ENCODE peak calls at places on chromosomes 12 and 14, in four cellular contexts. V is endodermal cell, N is mesenchymal stem cell, S is endothelial cell of umbilical vein. Z is an unnamed sample.

GRCh38 chr14:68894802-68895201 is 84.3 kb downstream of the ACTN1 start:
- DNase-seq in V (no peak), N (peak; percentile 58), S (peak; percentile 83), Z (no peak)

GRCh38 chr12:110813756-110814155 is 33.0 kb upstream of the CCDC63 start:
- DNase-seq in N (no peak), S (no peak), V (no peak), Z (no peak)

GRCh38 chr12:25960176-25960575 is 1.7 kb downstream of the RASSF8 start:
- DNase-seq in V (peak; percentile 77), N (peak; percentile 46), S (peak; percentile 46), Z (no peak)

GRCh38 chr14:30656190-30656632 is 34.1 kb downstream of the SCFD1 start:
- DNase-seq in V (peak; percentile 71), N (peak; percentile 53), S (peak; percentile 35), Z (no peak)

GRCh38 chr12:50567926-50568325 is 63.1 kb downstream of the DIP2B start:
- DNase-seq in N (peak; percentile 59), V (no peak), S (peak; percentile 28), Z (no peak)

GRCh38 chr14:100609331-100609870 is 22.2 kb upstream of the BEGAIN start:
- DNase-seq in V (peak; percentile 33), N (no peak), S (no peak), Z (no peak)

GRCh38 chr14:104695660-104696000 is 6.2 kb downstream of the INF2 start:
- DNase-seq in V (no peak), S (no peak), N (no peak), Z (no peak)

GRCh38 chr14:23402296-23403138 is 5.6 kb downstream of the MYH6 start:
- DNase-seq in S (no peak), N (no peak), V (peak; percentile 65), Z (no peak)

GRCh38 chr12:91529829-91530228 is 347.2 kb upstream of the DCN start:
- DNase-seq in V (no peak), N (no peak), S (peak; percentile 39), Z (no peak)

GRCh38 chr14:90398841-90399540 is 2.2 kb downstream of the CALM1 start:
- DNase-seq in S (peak; percentile 31), V (no peak), N (no peak), Z (no peak)

GRCh38 chr12:49331360-49332222 is 5.4 kb downstream of the C1QL4 start:
- DNase-seq in N (peak; percentile 86), S (peak; percentile 75), V (peak; percentile 92), Z (no peak)

GRCh38 chr14:24246765-24247212 is 4.4 kb upstream of the TINF2 start:
- DNase-seq in N (peak; percentile 58), S (no peak), V (no peak), Z (no peak)

GRCh38 chr12:12511895-12512674 is 50.6 kb downstream of the DUSP16 start:
- DNase-seq in N (no peak), V (no peak), S (no peak), Z (no peak)

GRCh38 chr12:54680374-54680773 is 32.2 kb upstream of the DCD start:
- DNase-seq in V (peak; percentile 96), S (no peak), N (peak; percentile 2), Z (no peak)

GRCh38 chr14:51880810-51881580 is 20.6 kb downstream of the GNG2 start:
- DNase-seq in V (no peak), S (no peak), N (peak; percentile 69), Z (no peak)

GRCh38 chr14:65449647-65450046 is 37.1 kb downstream of the FUT8 start:
- DNase-seq in V (no peak), S (no peak), N (no peak), Z (no peak)

GRCh38 chr12:117045175-117045997 is 53.8 kb downstream of the TESC start:
- DNase-seq in V (peak; percentile 66), S (no peak), N (no peak), Z (no peak)
- H3K9ac ChIP-seq in V (no peak overlapping the region), S (no peak overlapping the region), N (no peak overlapping the region), Z (no peak overlapping the region)

DNA sequence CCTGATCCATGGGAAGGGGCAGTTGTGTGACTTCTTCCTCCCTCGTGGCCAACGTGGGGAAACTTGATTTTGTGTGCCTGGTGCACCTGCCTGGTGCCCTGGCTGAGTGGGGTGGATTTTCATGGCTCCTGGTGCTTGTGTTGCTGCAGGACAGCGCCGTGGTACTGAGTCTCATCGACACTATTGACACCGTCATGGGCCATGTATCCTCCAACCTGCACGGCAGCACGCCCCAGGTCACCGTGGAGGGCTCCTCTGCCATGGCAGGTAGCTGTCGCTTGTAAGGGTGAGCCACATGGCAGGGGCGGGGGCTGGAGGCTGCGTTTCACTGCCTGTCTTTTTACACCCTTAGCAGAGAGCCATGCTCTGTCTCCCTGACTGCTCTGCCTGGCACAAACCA is 49.3 kb downstream of the ADGRD1 start:
- DNase-seq in V (no peak), S (no peak), N (no peak), Z (no peak)
- H3K4me3 ChIP-seq in V (no peak overlapping the region), S (no peak overlapping the region), N (no peak overlapping the region), Z (no peak overlapping the region)

GRCh38 chr12:114439306-114439705 is 33.4 kb upstream of the TBX5 start:
- DNase-seq in V (peak; percentile 75), N (no peak), S (no peak), Z (no peak)
- H3K27ac ChIP-seq in V (no peak overlapping the region), N (no peak overlapping the region), S (no peak overlapping the region), Z (no peak overlapping the region)

DNA sequence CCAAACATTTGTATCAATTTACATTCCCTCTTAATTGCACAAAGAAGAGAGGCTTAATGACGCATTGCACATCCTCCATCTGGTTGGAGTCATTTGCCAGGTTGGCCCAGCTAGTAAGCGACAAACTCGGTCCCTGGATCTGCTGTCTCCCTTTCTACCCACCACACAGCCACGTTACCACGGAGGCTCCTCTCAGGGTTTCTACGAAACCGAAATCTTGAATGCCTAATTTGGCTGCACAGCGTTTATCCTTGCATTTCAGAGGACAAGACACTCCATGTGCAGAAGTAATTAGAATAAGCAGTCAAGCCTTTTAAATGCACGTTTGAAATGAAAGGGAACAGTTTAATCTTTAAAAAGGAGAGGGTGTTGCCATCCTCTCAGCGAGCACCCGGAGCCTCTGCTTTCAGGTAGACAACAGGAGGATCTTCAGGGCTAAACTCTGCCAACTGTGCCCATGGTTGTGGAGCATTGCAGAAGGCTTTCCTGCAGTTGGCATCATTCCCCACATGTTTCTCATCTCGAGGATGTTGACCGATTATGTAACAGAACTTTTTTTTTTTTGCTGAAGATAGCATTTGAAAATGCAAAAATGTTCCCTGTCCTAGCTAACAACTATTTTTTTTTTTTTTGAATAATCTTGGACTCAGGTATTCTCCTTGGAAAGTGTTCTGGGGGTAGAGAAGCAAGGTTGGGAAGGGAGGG is 37.9 kb downstream of the SLC24A4 start:
- DNase-seq in V (no peak), N (no peak), S (no peak), Z (no peak)
- H3K9ac ChIP-seq in V (no peak overlapping the region), N (no peak overlapping the region), S (no peak overlapping the region), Z (no peak overlapping the region)

DNA sequence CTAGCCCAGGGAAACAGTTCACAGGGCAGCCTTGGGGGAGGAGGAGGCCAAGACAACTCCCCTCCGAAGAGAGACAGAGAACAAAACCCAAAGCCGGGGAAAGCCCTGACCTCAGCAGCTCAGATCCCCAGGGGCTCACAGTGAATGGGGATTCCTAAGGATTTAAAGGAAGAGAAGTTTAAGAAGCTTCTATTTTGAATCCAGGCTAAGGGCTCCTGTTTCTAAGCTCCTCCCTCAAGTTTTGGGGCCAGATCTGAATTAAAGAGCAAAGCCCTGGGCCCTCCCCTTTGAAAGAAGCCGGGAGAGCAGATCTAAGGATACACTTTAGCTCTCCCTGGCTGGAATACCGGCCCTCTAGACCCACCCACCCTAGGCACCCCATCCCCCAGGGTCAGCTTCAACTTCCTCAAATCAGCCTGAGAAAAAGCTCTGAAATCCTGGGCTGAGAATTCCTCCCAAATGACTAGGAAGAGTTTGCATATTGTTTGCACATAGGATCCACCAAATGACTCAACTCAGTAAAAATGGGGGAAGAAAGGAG is 3.9 kb downstream of the KDM2B start:
- DNase-seq in V (peak; percentile 97), N (peak; percentile 83), S (no peak), Z (no peak)
- H3K4me3 ChIP-seq in V (peak overlapping the region; percentile 85), N (no peak overlapping the region), S (no peak overlapping the region), Z (peak overlapping the region; percentile 95)

DNA sequence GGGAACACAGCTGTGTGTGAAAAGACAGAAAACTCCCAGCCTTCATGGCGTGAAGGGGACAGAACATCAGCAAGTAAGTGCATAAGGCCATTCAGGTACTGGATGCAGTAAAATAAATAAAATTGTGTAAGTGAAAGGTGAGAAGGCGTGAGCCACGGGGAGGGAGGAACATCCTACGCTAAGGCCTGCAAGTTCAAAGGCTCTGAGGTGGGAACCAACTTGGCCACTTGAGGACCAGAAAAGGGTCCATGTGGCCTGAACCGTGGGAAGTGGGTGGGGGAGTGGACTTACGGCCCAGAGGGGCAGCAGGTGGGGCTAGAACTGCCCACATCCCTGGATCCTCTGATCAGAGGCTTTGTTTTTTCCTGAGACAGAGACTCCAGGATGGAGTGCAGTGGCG is 888 bp upstream of the ABCB9 start:
- DNase-seq in N (no peak), V (peak; percentile 50), S (no peak), Z (no peak)
- H3K27ac ChIP-seq in N (no peak overlapping the region), V (no peak overlapping the region), S (no peak overlapping the region), Z (no peak overlapping the region)

Z was measured in SK-N-MC.